ENCODE peak calls at places on chromosomes 13 and 19, in four cellular contexts. One of them, this sample, is unnamed. For H3K4me1, the result is how much of the 10 kb centered on the place peaks cover.

GRCh38 chr19:35767288-35768081 is 7.9 kb upstream of the ARHGAP33 start:
- DNase-seq in upper lobe of left lung: peak
- DNase-seq in transverse colon: no peak
- DNase-seq in breast epithelium: no peak
- DNase-seq in this sample: no peak

GRCh38 chr19:29886535-29886934 is 55.5 kb upstream of the URI1 start:
- DNase-seq in upper lobe of left lung: no peak
- DNase-seq in transverse colon: no peak
- DNase-seq in breast epithelium: no peak
- DNase-seq in this sample: no peak

GRCh38 chr19:44865196-44865767 is 19.2 kb downstream of the NECTIN2 start:
- DNase-seq in upper lobe of left lung: no peak
- DNase-seq in transverse colon: no peak
- DNase-seq in breast epithelium: no peak
- DNase-seq in this sample: no peak

GRCh38 chr13:113493315-113493951 is 2.9 kb upstream of the DCUN1D2 start:
- DNase-seq in transverse colon: no peak
- DNase-seq in breast epithelium: no peak
- DNase-seq in upper lobe of left lung: no peak
- DNase-seq in this sample: no peak

GRCh38 chr19:554817-555216 is 11.0 kb downstream of the GZMM start:
- DNase-seq in breast epithelium: no peak
- DNase-seq in upper lobe of left lung: no peak
- DNase-seq in transverse colon: no peak
- DNase-seq in this sample: no peak

GRCh38 chr13:43196171-43196611 is 172.8 kb downstream of the DNAJC15 start:
- DNase-seq in transverse colon: no peak
- DNase-seq in breast epithelium: no peak
- DNase-seq in upper lobe of left lung: no peak
- DNase-seq in this sample: no peak

GRCh38 chr13:40484101-40484800 is 182.2 kb downstream of the FOXO1 start:
- DNase-seq in breast epithelium: no peak
- DNase-seq in upper lobe of left lung: no peak
- DNase-seq in transverse colon: no peak
- DNase-seq in this sample: no peak

GRCh38 chr19:18287836-18288772 is 6.7 kb upstream of the JUND start:
- DNase-seq in transverse colon: no peak
- DNase-seq in upper lobe of left lung: no peak
- DNase-seq in breast epithelium: no peak
- DNase-seq in this sample: no peak

GRCh38 chr19:35123573-35123972 is 8.0 kb downstream of the FXYD3 start:
- DNase-seq in breast epithelium: no peak
- DNase-seq in transverse colon: peak
- DNase-seq in upper lobe of left lung: no peak
- DNase-seq in this sample: no peak

GRCh38 chr13:86426437-86426836 is 627.2 kb upstream of the SLITRK6 start:
- DNase-seq in transverse colon: no peak
- DNase-seq in upper lobe of left lung: no peak
- DNase-seq in breast epithelium: no peak
- DNase-seq in this sample: no peak

GRCh38 chr13:44237276-44237767 is 136.3 kb upstream of the SERP2 start:
- DNase-seq in upper lobe of left lung: no peak
- DNase-seq in transverse colon: peak
- DNase-seq in breast epithelium: peak
- DNase-seq in this sample: no peak

DNA sequence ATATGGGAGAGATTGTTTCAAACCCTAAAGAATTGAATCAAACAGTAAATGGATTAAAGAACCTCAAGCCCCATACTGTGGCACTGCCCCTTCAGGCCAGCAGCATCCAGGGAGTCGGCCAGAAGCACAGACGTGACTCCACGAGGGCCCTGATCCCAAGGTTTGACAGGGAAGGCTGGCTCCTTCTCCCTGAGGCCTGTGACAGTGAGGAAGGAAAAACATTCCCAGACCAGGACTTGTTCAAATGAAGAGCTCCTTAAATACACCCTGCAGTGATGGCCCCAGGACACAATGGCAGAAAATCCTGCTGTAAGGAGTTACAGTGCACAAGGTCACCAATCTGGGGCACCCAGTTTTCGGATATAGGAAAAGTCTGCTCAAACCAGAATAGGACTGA is 91.0 kb downstream of the COL4A1 start:
- DNase-seq in breast epithelium: no peak
- DNase-seq in upper lobe of left lung: no peak
- DNase-seq in transverse colon: no peak
- DNase-seq in this sample: peak
- H3K4me1 ChIP-seq in breast epithelium: under half
- H3K4me1 ChIP-seq in upper lobe of left lung: under half
- H3K4me1 ChIP-seq in transverse colon: under half
- H3K4me1 ChIP-seq in this sample: under half

GRCh38 chr13:30802953-30803478 is 67.7 kb downstream of the ALOX5AP start:
- DNase-seq in upper lobe of left lung: peak
- DNase-seq in transverse colon: peak
- DNase-seq in breast epithelium: peak
- DNase-seq in this sample: peak
- TF ChIP-seq POLR2AphosphoS5 in upper lobe of left lung: peak
- TF ChIP-seq POLR2AphosphoS5 in transverse colon: no peak
- TF ChIP-seq POLR2AphosphoS5 in breast epithelium: peak
- TF ChIP-seq POLR2AphosphoS5 in this sample: peak

GRCh38 chr13:20124303-20124702 is 36.5 kb downstream of the GJA3 start:
- DNase-seq in breast epithelium: no peak
- DNase-seq in upper lobe of left lung: no peak
- DNase-seq in transverse colon: no peak
- DNase-seq in this sample: no peak

GRCh38 chr13:20118268-20119140 is 42.3 kb downstream of the GJA3 start:
- DNase-seq in breast epithelium: no peak
- DNase-seq in transverse colon: peak
- DNase-seq in upper lobe of left lung: peak
- DNase-seq in this sample: peak

GRCh38 chr13:20119960-20120359 is 40.9 kb downstream of the GJA3 start:
- DNase-seq in breast epithelium: no peak
- DNase-seq in upper lobe of left lung: no peak
- DNase-seq in transverse colon: no peak
- DNase-seq in this sample: no peak

GRCh38 chr13:20125129-20125782 is 35.6 kb downstream of the GJA3 start:
- DNase-seq in transverse colon: no peak
- DNase-seq in upper lobe of left lung: no peak
- DNase-seq in breast epithelium: no peak
- DNase-seq in this sample: no peak

GRCh38 chr13:20121154-20121515 is 39.7 kb downstream of the GJA3 start:
- DNase-seq in upper lobe of left lung: no peak
- DNase-seq in transverse colon: no peak
- DNase-seq in breast epithelium: no peak
- DNase-seq in this sample: no peak
- TF ChIP-seq POLR2A in upper lobe of left lung: no peak
- TF ChIP-seq POLR2A in transverse colon: no peak
- TF ChIP-seq POLR2A in breast epithelium: no peak
- TF ChIP-seq POLR2A in this sample: no peak

DNA sequence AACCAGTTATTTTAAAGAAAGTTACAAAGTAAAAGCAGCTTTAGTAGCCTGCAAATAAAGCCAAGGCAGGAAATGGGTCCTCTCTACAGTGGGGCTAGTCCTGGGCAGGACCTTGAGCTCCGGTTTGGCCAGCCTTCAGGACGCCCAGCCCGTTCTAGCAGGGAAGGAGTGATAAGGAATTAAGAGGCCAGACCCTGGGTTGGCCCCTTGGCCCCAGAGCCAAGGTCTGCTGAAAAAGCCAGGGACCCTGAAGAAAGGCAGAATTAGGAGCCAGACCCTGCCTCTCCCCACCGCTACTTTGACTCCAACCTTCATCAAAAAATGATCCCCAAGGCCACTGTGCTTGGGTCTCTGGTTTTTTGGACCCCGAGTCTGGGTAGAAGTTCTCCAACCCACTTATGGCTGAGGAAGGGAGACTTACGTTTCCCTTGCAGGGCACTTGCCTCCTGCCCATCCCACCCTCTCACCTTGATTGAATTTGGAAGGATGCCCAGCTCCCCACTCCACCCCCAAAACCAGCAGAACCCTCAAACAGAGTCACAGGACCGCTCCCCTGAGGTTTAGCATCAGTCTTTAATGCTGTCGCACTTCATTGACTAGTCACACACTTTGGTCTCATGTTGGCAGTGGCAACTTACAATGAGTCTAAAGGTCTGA is 3.9 kb downstream of the DNAJB1 start:
- DNase-seq in transverse colon: no peak
- DNase-seq in breast epithelium: no peak
- DNase-seq in upper lobe of left lung: no peak
- DNase-seq in this sample: no peak
- H3K4me1 ChIP-seq in transverse colon: half or more
- H3K4me1 ChIP-seq in breast epithelium: under half
- H3K4me1 ChIP-seq in upper lobe of left lung: under half
- H3K4me1 ChIP-seq in this sample: under half

GRCh38 chr19:53161123-53161522 is 2.3 kb upstream of the ZNF347 start:
- DNase-seq in upper lobe of left lung: no peak
- DNase-seq in transverse colon: no peak
- DNase-seq in breast epithelium: no peak
- DNase-seq in this sample: no peak

GRCh38 chr19:53160350-53160749 is 1.5 kb upstream of the ZNF347 start:
- DNase-seq in breast epithelium: no peak
- DNase-seq in upper lobe of left lung: no peak
- DNase-seq in transverse colon: no peak
- DNase-seq in this sample: no peak

DNA sequence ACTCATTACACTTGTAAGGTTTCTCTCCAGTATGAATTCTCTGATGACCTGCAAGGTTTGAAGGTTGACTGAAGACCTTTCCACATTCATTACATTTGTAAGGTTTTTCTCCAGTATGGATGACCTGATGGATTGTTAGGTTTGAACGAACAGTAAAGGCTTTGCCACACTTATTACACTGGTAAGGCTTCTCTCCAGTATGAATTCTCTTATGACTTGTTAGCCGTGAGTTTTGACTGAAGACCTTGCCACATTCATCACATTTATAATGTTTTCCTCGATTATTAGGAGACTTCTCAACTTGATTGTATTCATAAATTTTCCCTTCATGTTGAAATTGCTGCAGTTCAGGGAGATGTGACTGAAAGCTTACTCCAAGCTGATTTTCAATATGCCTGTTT is 6.8 kb upstream of the ZNF347 start:
- DNase-seq in upper lobe of left lung: no peak
- DNase-seq in transverse colon: no peak
- DNase-seq in breast epithelium: no peak
- DNase-seq in this sample: no peak
- TF ChIP-seq POLR2AphosphoS5 in upper lobe of left lung: no peak
- TF ChIP-seq POLR2AphosphoS5 in transverse colon: no peak
- TF ChIP-seq POLR2AphosphoS5 in breast epithelium: no peak
- TF ChIP-seq POLR2AphosphoS5 in this sample: no peak

DNA sequence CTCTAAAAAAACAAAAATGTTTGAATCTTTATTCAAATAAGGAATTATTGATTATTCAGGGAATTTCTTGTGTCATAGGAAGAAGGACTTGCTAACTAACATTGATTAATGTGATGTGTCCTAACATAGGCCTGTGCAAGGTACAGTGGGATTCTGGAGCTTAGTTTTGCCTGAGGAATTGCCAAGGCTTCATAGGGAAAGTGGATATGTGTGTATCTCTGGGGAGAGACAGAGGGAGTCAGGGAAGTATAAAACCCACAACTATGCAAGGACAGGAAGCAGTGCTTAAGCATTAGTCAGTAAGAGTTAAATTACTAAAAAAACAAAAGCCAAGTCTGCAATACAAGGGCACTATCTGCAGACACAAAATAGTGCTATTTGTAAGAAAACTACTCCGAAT is 59.6 kb downstream of the WDFY2 start:
- DNase-seq in upper lobe of left lung: no peak
- DNase-seq in transverse colon: no peak
- DNase-seq in breast epithelium: no peak
- DNase-seq in this sample: no peak
- TF ChIP-seq POLR2A in upper lobe of left lung: no peak
- TF ChIP-seq POLR2A in transverse colon: no peak
- TF ChIP-seq POLR2A in breast epithelium: no peak
- TF ChIP-seq POLR2A in this sample: no peak

GRCh38 chr19:16455489-16455888 is 16.3 kb downstream of the EPS15L1 start:
- DNase-seq in transverse colon: no peak
- DNase-seq in breast epithelium: no peak
- DNase-seq in upper lobe of left lung: no peak
- DNase-seq in this sample: no peak
- H3K4me1 ChIP-seq in transverse colon: under half
- H3K4me1 ChIP-seq in breast epithelium: under half
- H3K4me1 ChIP-seq in upper lobe of left lung: under half
- H3K4me1 ChIP-seq in this sample: under half

GRCh38 chr19:10519421-10519820 is 2.2 kb upstream of the S1PR5 start:
- DNase-seq in upper lobe of left lung: no peak
- DNase-seq in transverse colon: no peak
- DNase-seq in breast epithelium: no peak
- DNase-seq in this sample: no peak
- TF ChIP-seq POLR2AphosphoS5 in upper lobe of left lung: no peak
- TF ChIP-seq POLR2AphosphoS5 in transverse colon: no peak
- TF ChIP-seq POLR2AphosphoS5 in breast epithelium: no peak
- TF ChIP-seq POLR2AphosphoS5 in this sample: no peak

GRCh38 chr19:14575428-14575980 is 3.6 kb upstream of the NDUFB7 start:
- DNase-seq in upper lobe of left lung: no peak
- DNase-seq in breast epithelium: no peak
- DNase-seq in transverse colon: no peak
- DNase-seq in this sample: no peak

GRCh38 chr19:14571695-14572490 is at the start of gene NDUFB7:
- DNase-seq in breast epithelium: peak
- DNase-seq in transverse colon: peak
- DNase-seq in upper lobe of left lung: peak
- DNase-seq in this sample: peak

GRCh38 chr19:14567079-14567478 is 4.8 kb downstream of the NDUFB7 start:
- DNase-seq in upper lobe of left lung: no peak
- DNase-seq in transverse colon: no peak
- DNase-seq in breast epithelium: no peak
- DNase-seq in this sample: no peak

GRCh38 chr19:14566712-14567077 is 5.2 kb downstream of the NDUFB7 start:
- DNase-seq in upper lobe of left lung: peak
- DNase-seq in breast epithelium: no peak
- DNase-seq in transverse colon: no peak
- DNase-seq in this sample: no peak

GRCh38 chr19:14570864-14571527 is 870 bp downstream of the NDUFB7 start:
- DNase-seq in transverse colon: no peak
- DNase-seq in breast epithelium: no peak
- DNase-seq in upper lobe of left lung: peak
- DNase-seq in this sample: no peak
- TF ChIP-seq POLR2A in transverse colon: no peak
- TF ChIP-seq POLR2A in breast epithelium: no peak
- TF ChIP-seq POLR2A in upper lobe of left lung: no peak
- TF ChIP-seq POLR2A in this sample: no peak

This sample was measured in spleen.